ENCODE peak calls at places on chromosomes 6 and 20, in seven cellular contexts. H is sigmoid colon, N is right lobe of liver, X is cardiac muscle cell, S is breast epithelium, E is uterus, I is tibial artery. L is an unnamed sample.
A peak's percentile ranks its signal among the peaks of the same experiment; 100 is the strongest.

GRCh38 chr6:26216015-26216885 is 129.0 kb downstream of the HFE start:
- DNase-seq in H (peak; percentile 93), N (peak; percentile 69), X (peak; percentile 94), S (no peak), E (peak; percentile 58), I (no peak), L (peak; percentile 99)

GRCh38 chr20:21699216-21699508 is 6.3 kb upstream of the PAX1 start:
- DNase-seq in H (no peak), N (no peak), X (no peak), S (no peak), E (no peak), I (no peak), L (no peak)

GRCh38 chr20:53763707-53764415 is 170.2 kb upstream of the ZNF217 start:
- DNase-seq in H (no peak), N (peak; percentile 63), X (no peak), S (no peak), E (no peak), I (no peak), L (peak; percentile 68)

GRCh38 chr6:137297887-137298286 is 78.7 kb upstream of the IFNGR1 start:
- DNase-seq in H (no peak), N (no peak), X (peak; percentile 49), S (no peak), E (no peak), I (peak; percentile 30), L (peak; percentile 16)

GRCh38 chr6:110567957-110568696 is 91.7 kb upstream of the SLC22A16 start:
- DNase-seq in H (no peak), N (no peak), X (no peak), S (no peak), E (no peak), I (no peak), L (no peak)

GRCh38 chr6:180295-180694 is 112.0 kb upstream of the DUSP22 start:
- DNase-seq in H (no peak), N (no peak), X (no peak), S (no peak), E (no peak), I (no peak), L (no peak)

GRCh38 chr6:133634474-133634873 is 254.4 kb upstream of the TCF21 start:
- DNase-seq in H (no peak), N (no peak), X (no peak), S (no peak), E (no peak), I (no peak), L (no peak)

GRCh38 chr6:13422601-13423247 is 64.7 kb downstream of the GFOD1 start:
- DNase-seq in H (no peak), N (no peak), X (peak; percentile 23), S (no peak), E (no peak), I (no peak), L (peak; percentile 31)

GRCh38 chr20:46285740-46286139 is 22.6 kb downstream of the CDH22 start:
- DNase-seq in H (no peak), N (no peak), X (no peak), S (no peak), E (no peak), I (no peak), L (no peak)

GRCh38 chr6:166763606-166764472 is 136.8 kb upstream of the RPS6KA2 start:
- DNase-seq in H (no peak), N (peak; percentile 33), X (no peak), S (no peak), E (no peak), I (no peak), L (no peak)

GRCh38 chr20:8534368-8534767 is 402.3 kb downstream of the PLCB1 start:
- DNase-seq in H (no peak), N (no peak), X (no peak), S (no peak), E (no peak), I (no peak), L (no peak)

GRCh38 chr6:17472653-17473183 is 79.3 kb downstream of the CAP2 start:
- DNase-seq in H (no peak), N (no peak), X (peak; percentile 8), S (no peak), E (no peak), I (no peak), L (peak; percentile 27)

GRCh38 chr6:90347411-90347841 is 50.8 kb upstream of the BACH2 start:
- DNase-seq in H (no peak), N (no peak), X (no peak), S (no peak), E (no peak), I (no peak), L (no peak)

GRCh38 chr20:11054266-11055025 is 380.6 kb upstream of the JAG1 start:
- DNase-seq in H (no peak), N (no peak), X (no peak), S (no peak), E (no peak), I (no peak), L (no peak)

GRCh38 chr6:30725713-30726505 is 5.8 kb downstream of the TUBB start:
- DNase-seq in H (no peak), N (no peak), X (no peak), S (no peak), E (no peak), I (no peak), L (peak; percentile 25)

DNA sequence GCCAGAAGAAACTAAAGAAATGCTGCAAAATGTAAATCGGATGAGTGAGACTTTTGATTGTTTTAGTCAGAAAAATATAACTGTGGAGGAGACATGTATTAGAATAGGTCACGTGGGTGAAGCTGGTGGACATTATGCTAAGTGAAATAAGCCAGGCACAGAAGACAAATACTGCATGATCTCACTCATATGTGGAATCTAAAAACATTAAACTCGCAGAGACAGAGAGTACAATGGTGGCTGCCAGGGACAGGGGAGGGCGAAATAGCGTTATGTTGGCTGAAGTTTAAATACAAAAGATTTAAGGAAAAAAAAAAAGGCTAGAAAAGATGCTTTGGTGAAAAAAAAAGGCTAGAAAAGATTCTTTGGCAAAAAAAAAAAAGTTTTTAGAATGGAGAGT is 63.5 kb upstream of the HDDC2 start:
- DNase-seq in H (no peak), N (no peak), X (no peak), S (no peak), E (no peak), I (no peak), L (no peak)
- H3K4me3 ChIP-seq in H (no peak overlapping the region), N (no peak overlapping the region), X (no peak overlapping the region), S (no peak overlapping the region), E (no peak overlapping the region), I (no peak overlapping the region), L (no peak overlapping the region)

GRCh38 chr6:46575530-46575929 is 77.1 kb downstream of the CYP39A1 start:
- DNase-seq in H (no peak), N (no peak), X (no peak), S (no peak), E (no peak), I (no peak), L (no peak)

GRCh38 chr6:46573140-46573539 is 79.5 kb downstream of the CYP39A1 start:
- DNase-seq in H (no peak), N (no peak), X (no peak), S (no peak), E (no peak), I (no peak), L (no peak)
- H3K36me3 ChIP-seq in H (no peaks in the 10 kb centered on the region), N (no peaks in the 10 kb centered on the region), X (no peaks in the 10 kb centered on the region), S (no peaks in the 10 kb centered on the region), E (no peaks in the 10 kb centered on the region), I (no peaks in the 10 kb centered on the region), L (no peaks in the 10 kb centered on the region)

GRCh38 chr6:51936536-51936935 is 150.9 kb downstream of the PKHD1 start:
- DNase-seq in H (no peak), N (no peak), X (no peak), S (no peak), E (no peak), I (no peak), L (no peak)

GRCh38 chr6:51932956-51933355 is 154.5 kb downstream of the PKHD1 start:
- DNase-seq in H (no peak), N (no peak), X (no peak), S (no peak), E (no peak), I (no peak), L (no peak)

GRCh38 chr6:51934098-51934497 is 153.3 kb downstream of the PKHD1 start:
- DNase-seq in H (no peak), N (no peak), X (no peak), S (no peak), E (no peak), I (no peak), L (no peak)

DNA sequence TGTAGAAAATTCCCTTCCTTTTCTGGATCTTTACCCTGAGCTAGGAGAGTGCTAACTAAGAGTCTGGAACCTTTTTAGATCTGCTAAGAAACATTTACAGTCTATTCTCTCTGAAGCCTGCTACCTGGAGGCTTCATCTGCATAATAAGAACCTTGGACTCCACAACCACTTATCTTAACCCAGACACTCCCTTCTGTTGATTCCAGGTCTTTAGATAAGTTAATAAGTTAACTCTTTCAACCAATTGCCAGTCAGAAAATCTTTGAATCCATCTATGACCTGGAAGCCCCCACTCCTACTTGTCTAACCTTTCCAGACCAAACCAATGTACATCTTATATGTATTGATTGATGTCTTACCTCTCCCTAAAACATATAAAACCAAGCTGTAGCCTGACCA is 150.5 kb downstream of the PKHD1 start:
- DNase-seq in H (no peak), N (no peak), X (no peak), S (no peak), E (no peak), I (no peak), L (no peak)
- H3K4me1 ChIP-seq in H (no peaks in the 10 kb centered on the region), N (no peaks in the 10 kb centered on the region), X (no peaks in the 10 kb centered on the region), S (no peaks in the 10 kb centered on the region), E (no peaks in the 10 kb centered on the region), I (no peaks in the 10 kb centered on the region), L (no peaks in the 10 kb centered on the region)

GRCh38 chr6:157432861-157433260 is 51.9 kb downstream of the ZDHHC14 start:
- DNase-seq in H (no peak), N (no peak), X (no peak), S (no peak), E (no peak), I (no peak), L (no peak)

GRCh38 chr6:157432231-157432630 is 51.2 kb downstream of the ZDHHC14 start:
- DNase-seq in H (no peak), N (no peak), X (no peak), S (no peak), E (no peak), I (no peak), L (no peak)

GRCh38 chr6:157433678-157434081 is 52.7 kb downstream of the ZDHHC14 start:
- DNase-seq in H (no peak), N (no peak), X (no peak), S (no peak), E (no peak), I (no peak), L (no peak)

GRCh38 chr6:157436200-157436943 is 55.4 kb downstream of the ZDHHC14 start:
- DNase-seq in H (no peak), N (no peak), X (no peak), S (no peak), E (no peak), I (no peak), L (no peak)

DNA sequence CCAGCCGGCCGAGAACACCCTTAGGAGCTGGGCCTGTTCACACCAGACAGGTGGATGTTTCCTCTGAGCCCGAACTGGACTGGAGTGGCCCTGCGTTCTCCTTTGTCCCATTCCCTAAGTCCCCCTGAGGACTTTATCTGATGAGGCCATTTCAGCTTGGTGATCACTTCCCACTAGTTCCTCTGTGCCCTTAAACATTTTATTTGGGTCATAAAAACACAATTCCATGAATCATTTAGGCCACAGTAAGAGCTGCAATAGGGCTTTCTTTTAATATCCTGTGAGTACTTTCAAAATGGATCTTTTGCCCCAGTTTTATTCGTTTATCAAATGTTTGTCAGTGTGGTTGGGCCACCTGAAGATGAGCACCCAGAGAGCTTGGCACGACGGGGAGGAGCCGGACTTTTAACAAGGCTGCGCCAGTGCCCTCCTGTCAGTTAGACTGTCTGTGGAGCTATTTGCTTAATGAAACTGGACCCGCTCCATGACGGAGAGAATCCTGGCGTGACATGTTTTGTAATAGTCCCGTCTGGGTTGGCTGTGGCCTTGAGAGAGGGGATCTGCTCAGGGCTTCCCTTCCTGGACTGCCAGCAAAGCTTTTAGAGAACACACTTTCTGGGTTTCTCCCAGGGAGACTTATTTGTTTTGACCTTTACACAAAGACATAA is 53.5 kb downstream of the ZDHHC14 start:
- DNase-seq in H (no peak), N (peak; percentile 94), X (no peak), S (peak; percentile 63), E (peak; percentile 57), I (peak; percentile 36), L (peak; percentile 66)
- H3K4me3 ChIP-seq in H (no peak overlapping the region), N (no peak overlapping the region), X (no peak overlapping the region), S (no peak overlapping the region), E (no peak overlapping the region), I (no peak overlapping the region), L (no peak overlapping the region)

L was measured in adipocyte.